ENCODE peak calls at places on chromosomes 3 and 15, in ten cellular contexts. J, M, X, K, V, Q, H, R, E and O are unnamed samples.
A peak's percentile ranks its signal among the peaks of the same experiment; 100 is the strongest.

GRCh38 chr3:141412936-141413354 is 44.6 kb downstream of the ZBTB38 start:
- DNase-seq in J (no peak), M (peak; percentile 75), X (no peak), K (peak; percentile 82), V (peak; percentile 97), Q (peak; percentile 60), H (peak; percentile 47), R (peak; percentile 95), E (peak; percentile 16), O (peak; percentile 54)

GRCh38 chr3:10196389-10197052 is 31.8 kb downstream of the IRAK2 start:
- DNase-seq in J (no peak), M (no peak), X (no peak), K (no peak), V (peak; percentile 79), Q (no peak), H (no peak), R (no peak), E (no peak), O (no peak)

GRCh38 chr3:177724020-177724638 is 526.8 kb upstream of the TBL1XR1 start:
- DNase-seq in J (no peak), M (no peak), X (no peak), K (no peak), V (peak; percentile 80), Q (no peak), H (no peak), R (peak; percentile 66), E (no peak), O (no peak)

GRCh38 chr3:128080323-128080898 is 28.2 kb downstream of the SEC61A1 start:
- DNase-seq in J (no peak), M (peak; percentile 82), X (peak; percentile 94), K (peak; percentile 59), V (no peak), Q (peak; percentile 77), H (no peak), R (no peak), E (no peak), O (peak; percentile 71)

GRCh38 chr3:52228751-52229291 is 3.4 kb upstream of the TLR9 start:
- DNase-seq in J (no peak), M (no peak), X (no peak), K (no peak), V (no peak), Q (no peak), H (no peak), R (no peak), E (no peak), O (no peak)

GRCh38 chr15:96345560-96346389 is 15.3 kb downstream of the NR2F2 start:
- DNase-seq in J (peak; percentile 86), M (peak; percentile 88), X (no peak), K (no peak), V (peak; percentile 86), Q (no peak), H (peak; percentile 76), R (peak; percentile 75), E (no peak), O (peak; percentile 41)

GRCh38 chr3:106822204-106822603 is 555.0 kb upstream of the CCDC54 start:
- DNase-seq in J (no peak), M (no peak), X (no peak), K (no peak), V (no peak), Q (no peak), H (no peak), R (no peak), E (no peak), O (no peak)

GRCh38 chr3:143157957-143158548 is 38.5 kb downstream of the CHST2 start:
- DNase-seq in J (no peak), M (no peak), X (no peak), K (no peak), V (no peak), Q (no peak), H (no peak), R (no peak), E (no peak), O (no peak)

GRCh38 chr3:123492188-123492587 is 43.3 kb upstream of the ADCY5 start:
- DNase-seq in J (no peak), M (no peak), X (no peak), K (no peak), V (no peak), Q (no peak), H (no peak), R (no peak), E (no peak), O (no peak)

GRCh38 chr3:123371859-123372767 is 76.8 kb downstream of the ADCY5 start:
- DNase-seq in J (peak; percentile 20), M (no peak), X (no peak), K (no peak), V (no peak), Q (no peak), H (no peak), R (no peak), E (no peak), O (no peak)

GRCh38 chr3:146496246-146496645 is 26.9 kb upstream of the PLSCR2 start:
- DNase-seq in J (no peak), M (no peak), X (no peak), K (peak; percentile 21), V (no peak), Q (no peak), H (no peak), R (no peak), E (no peak), O (peak; percentile 14)

GRCh38 chr15:67004142-67004541 is 61.3 kb upstream of the SMAD3 start:
- DNase-seq in J (no peak), M (no peak), X (no peak), K (no peak), V (no peak), Q (no peak), H (no peak), R (no peak), E (no peak), O (no peak)

GRCh38 chr3:107217161-107217560 is 160.1 kb upstream of the CCDC54 start:
- DNase-seq in J (no peak), M (peak; percentile 15), X (no peak), K (peak; percentile 87), V (no peak), Q (peak; percentile 94), H (peak; percentile 23), R (no peak), E (no peak), O (peak; percentile 86)

GRCh38 chr15:58146734-58147133 is 8.6 kb downstream of the AQP9 start:
- DNase-seq in J (no peak), M (no peak), X (no peak), K (no peak), V (no peak), Q (no peak), H (no peak), R (peak; percentile 52), E (no peak), O (no peak)

GRCh38 chr3:104951426-104951825 is 415.3 kb upstream of the ALCAM start:
- DNase-seq in J (no peak), M (no peak), X (no peak), K (no peak), V (no peak), Q (peak; percentile 13), H (no peak), R (no peak), E (no peak), O (no peak)

GRCh38 chr3:45223889-45224730 is 2.0 kb downstream of the TMEM158 start:
- DNase-seq in J (no peak), M (peak; percentile 32), X (no peak), K (no peak), V (no peak), Q (no peak), H (no peak), R (no peak), E (no peak), O (no peak)

GRCh38 chr3:184759666-184760200 is 47.9 kb upstream of the MAGEF1 start:
- DNase-seq in J (peak; percentile 69), M (no peak), X (no peak), K (no peak), V (no peak), Q (no peak), H (no peak), R (no peak), E (no peak), O (no peak)

GRCh38 chr3:11543948-11544387 is 99.7 kb downstream of the VGLL4 start:
- DNase-seq in J (no peak), M (no peak), X (no peak), K (no peak), V (no peak), Q (no peak), H (no peak), R (no peak), E (no peak), O (no peak)

GRCh38 chr3:37992271-37993066 is 1.9 kb downstream of the VILL start:
- DNase-seq in J (peak; percentile 70), M (no peak), X (no peak), K (no peak), V (peak; percentile 21), Q (no peak), H (no peak), R (peak; percentile 55), E (no peak), O (no peak)